ENCODE peak calls at places on chromosome 4, in six cellular contexts. One of them, this sample, is unnamed.

GRCh38 chr4:118338981-118339765 is 13.6 kb downstream of the PRSS12 start:
- DNase-seq in neuronal stem cell: no peak
- DNase-seq in IMR-90: peak; percentile 91
- DNase-seq in H9: no peak
- DNase-seq in mesendoderm: no peak
- DNase-seq in mesenchymal stem cell: no peak
- DNase-seq in this sample: no peak

GRCh38 chr4:77697860-77698599 is 92.4 kb downstream of the CXCL13 start:
- DNase-seq in neuronal stem cell: no peak
- DNase-seq in IMR-90: peak; percentile 67
- DNase-seq in H9: peak; percentile 65
- DNase-seq in mesendoderm: peak; percentile 79
- DNase-seq in mesenchymal stem cell: peak; percentile 79
- DNase-seq in this sample: no peak

GRCh38 chr4:85534120-85534519 is 59.2 kb downstream of the ARHGAP24 start:
- DNase-seq in neuronal stem cell: no peak
- DNase-seq in IMR-90: no peak
- DNase-seq in H9: no peak
- DNase-seq in mesendoderm: no peak
- DNase-seq in mesenchymal stem cell: no peak
- DNase-seq in this sample: no peak

GRCh38 chr4:140725556-140725955 is 30.6 kb downstream of the TBC1D9 start:
- DNase-seq in neuronal stem cell: no peak
- DNase-seq in IMR-90: no peak
- DNase-seq in H9: no peak
- DNase-seq in mesendoderm: no peak
- DNase-seq in mesenchymal stem cell: no peak
- DNase-seq in this sample: no peak

GRCh38 chr4:158578476-158578875 is 56.8 kb downstream of the RXFP1 start:
- DNase-seq in neuronal stem cell: no peak
- DNase-seq in IMR-90: peak; percentile 51
- DNase-seq in H9: no peak
- DNase-seq in mesendoderm: peak; percentile 49
- DNase-seq in mesenchymal stem cell: peak; percentile 4
- DNase-seq in this sample: peak; percentile 13

GRCh38 chr4:156673483-156673882 is 298.1 kb downstream of the PDGFC start:
- DNase-seq in neuronal stem cell: no peak
- DNase-seq in IMR-90: peak; percentile 16
- DNase-seq in H9: no peak
- DNase-seq in mesendoderm: no peak
- DNase-seq in mesenchymal stem cell: peak; percentile 10
- DNase-seq in this sample: peak; percentile 50

GRCh38 chr4:11589676-11590075 is 161.0 kb upstream of the HS3ST1 start:
- DNase-seq in neuronal stem cell: no peak
- DNase-seq in IMR-90: peak; percentile 69
- DNase-seq in H9: no peak
- DNase-seq in mesendoderm: no peak
- DNase-seq in mesenchymal stem cell: peak; percentile 37
- DNase-seq in this sample: peak; percentile 61

GRCh38 chr4:184189966-184190365 is 27.7 kb downstream of the ENPP6 start:
- DNase-seq in neuronal stem cell: no peak
- DNase-seq in IMR-90: no peak
- DNase-seq in H9: no peak
- DNase-seq in mesendoderm: no peak
- DNase-seq in mesenchymal stem cell: no peak
- DNase-seq in this sample: peak; percentile 73

GRCh38 chr4:119284876-119285611 is 36.9 kb downstream of the FABP2 start:
- DNase-seq in neuronal stem cell: no peak
- DNase-seq in IMR-90: peak; percentile 34
- DNase-seq in H9: no peak
- DNase-seq in mesendoderm: no peak
- DNase-seq in mesenchymal stem cell: peak; percentile 70
- DNase-seq in this sample: peak; percentile 21

GRCh38 chr4:2638730-2639129 is 102.3 kb downstream of the FAM193A start:
- DNase-seq in neuronal stem cell: no peak
- DNase-seq in IMR-90: no peak
- DNase-seq in H9: no peak
- DNase-seq in mesendoderm: no peak
- DNase-seq in mesenchymal stem cell: no peak
- DNase-seq in this sample: no peak

GRCh38 chr4:67727124-67727850 is 26.3 kb upstream of the UBA6 start:
- DNase-seq in neuronal stem cell: no peak
- DNase-seq in IMR-90: peak; percentile 45
- DNase-seq in H9: no peak
- DNase-seq in mesendoderm: peak; percentile 83
- DNase-seq in mesenchymal stem cell: peak; percentile 73
- DNase-seq in this sample: peak; percentile 96

GRCh38 chr4:21869978-21870745 is 78.4 kb downstream of the KCNIP4 start:
- DNase-seq in neuronal stem cell: no peak
- DNase-seq in IMR-90: no peak
- DNase-seq in H9: no peak
- DNase-seq in mesendoderm: no peak
- DNase-seq in mesenchymal stem cell: no peak
- DNase-seq in this sample: no peak

GRCh38 chr4:90760059-90760458 is 632.9 kb downstream of the CCSER1 start:
- DNase-seq in neuronal stem cell: no peak
- DNase-seq in IMR-90: no peak
- DNase-seq in H9: no peak
- DNase-seq in mesendoderm: no peak
- DNase-seq in mesenchymal stem cell: no peak
- DNase-seq in this sample: no peak

GRCh38 chr4:188113156-188113555 is 3.8 kb upstream of the TRIML2 start:
- DNase-seq in neuronal stem cell: no peak
- DNase-seq in IMR-90: peak; percentile 28
- DNase-seq in H9: no peak
- DNase-seq in mesendoderm: no peak
- DNase-seq in mesenchymal stem cell: no peak
- DNase-seq in this sample: no peak

GRCh38 chr4:187069398-187069797 is 345.7 kb upstream of the FAT1 start:
- DNase-seq in neuronal stem cell: no peak
- DNase-seq in IMR-90: no peak
- DNase-seq in H9: no peak
- DNase-seq in mesendoderm: no peak
- DNase-seq in mesenchymal stem cell: no peak
- DNase-seq in this sample: no peak

GRCh38 chr4:113893546-113893945 is 85.9 kb downstream of the ARSJ start:
- DNase-seq in neuronal stem cell: no peak
- DNase-seq in IMR-90: peak; percentile 32
- DNase-seq in H9: no peak
- DNase-seq in mesendoderm: no peak
- DNase-seq in mesenchymal stem cell: no peak
- DNase-seq in this sample: no peak

GRCh38 chr4:73034896-73035295 is 34.6 kb downstream of the COX18 start:
- DNase-seq in neuronal stem cell: no peak
- DNase-seq in IMR-90: no peak
- DNase-seq in H9: no peak
- DNase-seq in mesendoderm: no peak
- DNase-seq in mesenchymal stem cell: peak; percentile 51
- DNase-seq in this sample: peak; percentile 37

GRCh38 chr4:145937021-145937861 is 1.4 kb downstream of the ZNF827 start:
- DNase-seq in neuronal stem cell: peak; percentile 33
- DNase-seq in IMR-90: peak; percentile 57
- DNase-seq in H9: peak; percentile 56
- DNase-seq in mesendoderm: peak; percentile 83
- DNase-seq in mesenchymal stem cell: peak; percentile 77
- DNase-seq in this sample: peak; percentile 47

GRCh38 chr4:48017108-48017527 is 546 bp downstream of the NIPAL1 start:
- DNase-seq in neuronal stem cell: peak; percentile 21
- DNase-seq in IMR-90: peak; percentile 66
- DNase-seq in H9: peak; percentile 79
- DNase-seq in mesendoderm: peak; percentile 54
- DNase-seq in mesenchymal stem cell: peak; percentile 82
- DNase-seq in this sample: peak; percentile 93

GRCh38 chr4:150173420-150173819 is 95.2 kb downstream of the DCLK2 start:
- DNase-seq in neuronal stem cell: no peak
- DNase-seq in IMR-90: no peak
- DNase-seq in H9: no peak
- DNase-seq in mesendoderm: no peak
- DNase-seq in mesenchymal stem cell: peak; percentile 50
- DNase-seq in this sample: no peak

GRCh38 chr4:158219623-158220022 is 9.3 kb downstream of the TMEM144 start:
- DNase-seq in neuronal stem cell: no peak
- DNase-seq in IMR-90: no peak
- DNase-seq in H9: no peak
- DNase-seq in mesendoderm: no peak
- DNase-seq in mesenchymal stem cell: no peak
- DNase-seq in this sample: no peak

GRCh38 chr4:10089346-10089745 is 27.3 kb downstream of the WDR1 start:
- DNase-seq in neuronal stem cell: no peak
- DNase-seq in IMR-90: no peak
- DNase-seq in H9: peak; percentile 56
- DNase-seq in mesendoderm: no peak
- DNase-seq in mesenchymal stem cell: no peak
- DNase-seq in this sample: no peak

GRCh38 chr4:896216-896615 is 35.9 kb downstream of the GAK start:
- DNase-seq in neuronal stem cell: no peak
- DNase-seq in IMR-90: no peak
- DNase-seq in H9: no peak
- DNase-seq in mesendoderm: no peak
- DNase-seq in mesenchymal stem cell: no peak
- DNase-seq in this sample: no peak

GRCh38 chr4:86894465-86894864 is 2.2 kb upstream of the C4orf36 start:
- DNase-seq in neuronal stem cell: no peak
- DNase-seq in IMR-90: peak; percentile 39
- DNase-seq in H9: no peak
- DNase-seq in mesendoderm: no peak
- DNase-seq in mesenchymal stem cell: no peak
- DNase-seq in this sample: no peak

GRCh38 chr4:165297626-165298025 is 29.8 kb upstream of the MSMO1 start:
- DNase-seq in neuronal stem cell: no peak
- DNase-seq in IMR-90: no peak
- DNase-seq in H9: no peak
- DNase-seq in mesendoderm: no peak
- DNase-seq in mesenchymal stem cell: no peak
- DNase-seq in this sample: peak; percentile 76

GRCh38 chr4:14289708-14290107 is 662.2 kb upstream of the BOD1L1 start:
- DNase-seq in neuronal stem cell: no peak
- DNase-seq in IMR-90: no peak
- DNase-seq in H9: no peak
- DNase-seq in mesendoderm: no peak
- DNase-seq in mesenchymal stem cell: no peak
- DNase-seq in this sample: no peak

GRCh38 chr4:108787106-108787505 is 24.3 kb upstream of the ETNPPL start:
- DNase-seq in neuronal stem cell: no peak
- DNase-seq in IMR-90: no peak
- DNase-seq in H9: no peak
- DNase-seq in mesendoderm: no peak
- DNase-seq in mesenchymal stem cell: no peak
- DNase-seq in this sample: no peak

GRCh38 chr4:108787724-108788123 is 24.9 kb upstream of the ETNPPL start:
- DNase-seq in neuronal stem cell: no peak
- DNase-seq in IMR-90: no peak
- DNase-seq in H9: no peak
- DNase-seq in mesendoderm: no peak
- DNase-seq in mesenchymal stem cell: no peak
- DNase-seq in this sample: no peak

GRCh38 chr4:108786351-108786750 is 23.5 kb upstream of the ETNPPL start:
- DNase-seq in neuronal stem cell: no peak
- DNase-seq in IMR-90: no peak
- DNase-seq in H9: no peak
- DNase-seq in mesendoderm: no peak
- DNase-seq in mesenchymal stem cell: no peak
- DNase-seq in this sample: no peak

GRCh38 chr4:108779958-108780357 is 17.1 kb upstream of the ETNPPL start:
- DNase-seq in neuronal stem cell: no peak
- DNase-seq in IMR-90: no peak
- DNase-seq in H9: no peak
- DNase-seq in mesendoderm: no peak
- DNase-seq in mesenchymal stem cell: no peak
- DNase-seq in this sample: no peak

GRCh38 chr4:108783666-108784463 is 21.0 kb upstream of the ETNPPL start:
- DNase-seq in neuronal stem cell: no peak
- DNase-seq in IMR-90: no peak
- DNase-seq in H9: no peak
- DNase-seq in mesendoderm: no peak
- DNase-seq in mesenchymal stem cell: peak; percentile 12
- DNase-seq in this sample: no peak
- H3K4ac ChIP-seq in neuronal stem cell: no peak overlapping the region
- H3K4ac ChIP-seq in IMR-90: no peak overlapping the region
- H3K4ac ChIP-seq in H9: no peak overlapping the region
- H3K4ac ChIP-seq in mesendoderm: no peak overlapping the region
- H3K4ac ChIP-seq in mesenchymal stem cell: no peak overlapping the region
- H3K4ac ChIP-seq in this sample: no peak overlapping the region

GRCh38 chr4:7043521-7044414 is 596 bp downstream of the TADA2B start:
- DNase-seq in neuronal stem cell: no peak
- DNase-seq in IMR-90: peak; percentile 38
- DNase-seq in H9: no peak
- DNase-seq in mesendoderm: peak; percentile 40
- DNase-seq in mesenchymal stem cell: peak; percentile 55
- DNase-seq in this sample: peak; percentile 10

GRCh38 chr4:7041246-7041645 is 1.9 kb upstream of the TADA2B start:
- DNase-seq in neuronal stem cell: no peak
- DNase-seq in IMR-90: no peak
- DNase-seq in H9: no peak
- DNase-seq in mesendoderm: no peak
- DNase-seq in mesenchymal stem cell: no peak
- DNase-seq in this sample: no peak

GRCh38 chr4:7044415-7044930 is 1.3 kb downstream of the TADA2B start:
- DNase-seq in neuronal stem cell: no peak
- DNase-seq in IMR-90: no peak
- DNase-seq in H9: no peak
- DNase-seq in mesendoderm: no peak
- DNase-seq in mesenchymal stem cell: peak; percentile 19
- DNase-seq in this sample: no peak

GRCh38 chr4:7041851-7042696 is 1.1 kb upstream of the TADA2B start:
- DNase-seq in neuronal stem cell: no peak
- DNase-seq in IMR-90: peak; percentile 55
- DNase-seq in H9: peak; percentile 56
- DNase-seq in mesendoderm: no peak
- DNase-seq in mesenchymal stem cell: no peak
- DNase-seq in this sample: no peak

GRCh38 chr4:7042697-7043464 is at the start of gene TADA2B:
- DNase-seq in neuronal stem cell: peak; percentile 99
- DNase-seq in IMR-90: peak; percentile 97
- DNase-seq in H9: peak; percentile 98
- DNase-seq in mesendoderm: peak; percentile 99
- DNase-seq in mesenchymal stem cell: peak; percentile 99
- DNase-seq in this sample: peak; percentile 99
- H3K4ac ChIP-seq in neuronal stem cell: no peak within 1 kb of the TSS
- H3K4ac ChIP-seq in IMR-90: peak within 1 kb of the TSS; percentile 88
- H3K4ac ChIP-seq in H9: no peak within 1 kb of the TSS
- H3K4ac ChIP-seq in mesendoderm: peak within 1 kb of the TSS; percentile 4
- H3K4ac ChIP-seq in mesenchymal stem cell: peak within 1 kb of the TSS; percentile 94
- H3K4ac ChIP-seq in this sample: peak within 1 kb of the TSS; percentile 95

GRCh38 chr4:181951265-181951664 is 291.9 kb upstream of the TENM3 start:
- DNase-seq in neuronal stem cell: no peak
- DNase-seq in IMR-90: no peak
- DNase-seq in H9: no peak
- DNase-seq in mesendoderm: no peak
- DNase-seq in mesenchymal stem cell: no peak
- DNase-seq in this sample: no peak
- H3K4ac ChIP-seq in neuronal stem cell: no peak overlapping the region
- H3K4ac ChIP-seq in IMR-90: peak overlapping the region; percentile 15
- H3K4ac ChIP-seq in H9: no peak overlapping the region
- H3K4ac ChIP-seq in mesendoderm: no peak overlapping the region
- H3K4ac ChIP-seq in mesenchymal stem cell: no peak overlapping the region
- H3K4ac ChIP-seq in this sample: no peak overlapping the region

DNA sequence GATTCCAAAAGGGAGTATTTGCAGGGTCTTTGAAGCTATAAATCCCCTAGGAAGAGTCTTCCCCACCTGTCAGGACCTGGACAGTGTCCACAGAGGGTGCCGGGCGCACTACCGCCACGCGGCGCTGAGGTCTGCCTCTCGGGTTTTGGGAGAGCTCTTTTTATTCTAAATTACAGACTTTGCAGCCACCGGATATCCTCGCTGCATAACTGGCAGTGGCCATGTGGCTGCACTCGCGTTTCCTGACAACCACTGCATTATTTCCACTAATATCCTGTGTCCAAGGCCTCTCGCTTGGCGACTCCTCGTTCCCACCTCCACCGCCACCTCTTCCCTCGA is 608 bp upstream of the TMEM131L start:
- DNase-seq in neuronal stem cell: no peak
- DNase-seq in IMR-90: peak; percentile 61
- DNase-seq in H9: no peak
- DNase-seq in mesendoderm: peak; percentile 66
- DNase-seq in mesenchymal stem cell: peak; percentile 62
- DNase-seq in this sample: no peak
- H3K4ac ChIP-seq in neuronal stem cell: no peak overlapping the region
- H3K4ac ChIP-seq in IMR-90: no peak overlapping the region
- H3K4ac ChIP-seq in H9: no peak overlapping the region
- H3K4ac ChIP-seq in mesendoderm: no peak overlapping the region
- H3K4ac ChIP-seq in mesenchymal stem cell: no peak overlapping the region
- H3K4ac ChIP-seq in this sample: no peak overlapping the region

This sample was measured in trophoblast cell.